ENCODE peak calls at places on chromosome 2, in seven cellular contexts. O is brain microvascular endothelial cell, U is gastrocnemius medialis, M is mammary epithelial cell, Q is endothelial cell of umbilical vein, C is GM23338, Y is adrenal gland. L is an unnamed sample.

GRCh38 chr2:172086349-172087190 is 1.3 kb downstream of the DLX1 start:
- DNase-seq in O (no peak), U (no peak), M (no peak), Q (peak), C (peak), Y (no peak), L (no peak)

GRCh38 chr2:21067863-21068537 is 24.1 kb upstream of the APOB start:
- DNase-seq in O (no peak), U (no peak), M (no peak), Q (no peak), C (peak), Y (no peak), L (no peak)

GRCh38 chr2:67828066-67828465 is 234.7 kb downstream of the C1D start:
- DNase-seq in O (no peak), U (no peak), M (no peak), Q (no peak), C (no peak), Y (no peak), L (no peak)

GRCh38 chr2:241762933-241763369 is 13.7 kb upstream of the GAL3ST2 start:
- DNase-seq in O (no peak), U (peak), M (no peak), Q (no peak), C (no peak), Y (no peak), L (no peak)

GRCh38 chr2:71797006-71797810 is 343.8 kb downstream of the DYSF start:
- DNase-seq in O (no peak), U (no peak), M (no peak), Q (no peak), C (no peak), Y (no peak), L (no peak)

GRCh38 chr2:153232474-153232873 is 246.1 kb downstream of the RPRM start:
- DNase-seq in O (no peak), U (no peak), M (peak), Q (no peak), C (no peak), Y (no peak), L (no peak)

GRCh38 chr2:42132066-42132965 is 36.8 kb upstream of the EML4 start:
- DNase-seq in O (peak), U (no peak), M (peak), Q (no peak), C (no peak), Y (no peak), L (no peak)

GRCh38 chr2:74119324-74119723 is 28.4 kb downstream of the BOLA3 start:
- DNase-seq in O (no peak), U (no peak), M (no peak), Q (no peak), C (no peak), Y (peak), L (no peak)

GRCh38 chr2:11495844-11496271 is 29.9 kb upstream of the E2F6 start:
- DNase-seq in O (no peak), U (no peak), M (no peak), Q (no peak), C (peak), Y (peak), L (no peak)
- H3K4me3 ChIP-seq in O (no peak), U (no peak), M (no peak), Q (no peak), C (no peak), Y (no peak), L (no peak)

GRCh38 chr2:64716569-64716968 is 62.9 kb upstream of the SERTAD2 start:
- DNase-seq in O (no peak), U (no peak), M (no peak), Q (no peak), C (no peak), Y (no peak), L (no peak)

GRCh38 chr2:64722645-64723044 is 68.9 kb upstream of the SERTAD2 start:
- DNase-seq in O (no peak), U (no peak), M (no peak), Q (no peak), C (no peak), Y (no peak), L (no peak)

GRCh38 chr2:64720543-64721325 is 67.0 kb upstream of the SERTAD2 start:
- DNase-seq in O (no peak), U (no peak), M (no peak), Q (no peak), C (no peak), Y (no peak), L (no peak)

GRCh38 chr2:64718250-64718866 is 64.6 kb upstream of the SERTAD2 start:
- DNase-seq in O (no peak), U (no peak), M (no peak), Q (no peak), C (no peak), Y (no peak), L (no peak)

DNA sequence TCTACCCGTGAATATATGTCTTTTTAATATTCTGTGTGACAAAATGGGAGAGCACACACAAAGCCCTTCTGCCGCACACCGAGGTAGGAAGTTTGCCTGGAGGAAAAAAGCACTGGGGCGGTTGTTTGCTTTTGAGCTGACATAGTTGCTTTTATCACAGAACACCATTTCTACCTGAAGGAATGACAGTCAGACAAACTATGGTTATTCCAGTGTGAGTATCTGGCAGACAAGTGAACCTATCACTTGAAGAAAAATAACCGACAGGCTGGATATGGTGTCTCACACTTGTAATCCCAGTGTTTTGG is 67.6 kb upstream of the SERTAD2 start:
- DNase-seq in O (no peak), U (no peak), M (no peak), Q (no peak), C (no peak), Y (no peak), L (no peak)
- TF ChIP-seq CTCF in O (no peak), U (no peak), M (no peak), Q (no peak), C (no peak), Y (no peak), L (no peak)

DNA sequence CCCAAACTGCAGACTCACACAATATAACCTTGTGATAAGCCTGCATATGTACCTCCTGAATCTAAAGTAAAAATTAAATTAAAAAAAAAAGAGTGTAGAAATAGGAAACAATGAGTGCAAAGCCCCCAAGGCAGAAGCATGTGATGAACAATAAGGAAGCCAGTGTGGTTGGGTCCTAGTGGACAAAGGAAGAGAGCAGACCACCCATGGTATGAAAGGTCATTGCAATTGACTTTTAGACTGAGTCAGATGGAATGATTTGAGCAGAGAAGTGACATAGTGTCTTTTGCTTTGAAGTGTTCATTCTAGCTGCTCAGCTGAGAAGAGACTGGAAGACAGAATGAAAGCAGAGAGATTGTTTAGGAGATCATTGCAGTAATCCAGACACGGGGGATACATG is 417.1 kb downstream of the RAD51AP2 start:
- DNase-seq in O (no peak), U (no peak), M (no peak), Q (no peak), C (no peak), Y (no peak), L (no peak)
- H3K27ac ChIP-seq in O (no peak), U (no peak), M (no peak), Q (no peak), C (no peak), Y (no peak), L (no peak)

GRCh38 chr2:673615-674318 is 3.4 kb downstream of the TMEM18 start:
- DNase-seq in O (peak), U (no peak), M (peak), Q (peak), C (no peak), Y (no peak), L (no peak)
- H3K4me3 ChIP-seq in O (no peak), U (no peak), M (no peak), Q (no peak), C (no peak), Y (no peak), L (no peak)

GRCh38 chr2:220786216-220786615 is 785.9 kb downstream of the EPHA4 start:
- DNase-seq in O (no peak), U (no peak), M (peak), Q (no peak), C (no peak), Y (no peak), L (no peak)
- TF ChIP-seq CTCF in O (no peak), U (no peak), M (no peak), Q (no peak), C (no peak), Y (no peak), L (no peak)

DNA sequence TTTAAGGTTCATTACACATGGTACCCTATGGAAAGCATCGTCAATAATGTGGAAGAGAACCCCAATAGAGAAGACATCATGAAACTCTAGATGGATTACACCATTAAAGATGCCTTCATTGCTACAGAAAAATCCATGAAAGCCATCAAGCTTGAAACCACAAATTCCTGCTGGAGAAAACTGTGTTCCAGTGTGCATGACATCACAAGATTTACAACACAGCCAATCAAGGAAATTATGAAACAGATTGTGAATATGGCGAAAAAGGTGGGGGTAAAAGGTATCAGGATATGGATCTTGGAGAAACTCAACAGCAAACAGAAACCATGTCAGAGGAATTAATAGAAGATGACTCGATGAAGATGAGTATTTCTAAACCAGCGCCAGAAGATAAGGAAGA is 200.0 kb downstream of the SLC4A10 start:
- DNase-seq in O (no peak), U (no peak), M (no peak), Q (no peak), C (no peak), Y (no peak), L (no peak)
- H3K27ac ChIP-seq in O (no peak), U (no peak), M (no peak), Q (no peak), C (no peak), Y (no peak), L (no peak)

GRCh38 chr2:46534589-46534988 is 55.2 kb downstream of the TMEM247 start:
- DNase-seq in O (no peak), U (no peak), M (no peak), Q (no peak), C (no peak), Y (no peak), L (no peak)
- H3K4me3 ChIP-seq in O (no peak), U (no peak), M (no peak), Q (no peak), C (no peak), Y (no peak), L (no peak)

GRCh38 chr2:30230479-30230854 is 867 bp upstream of the LBH start:
- DNase-seq in O (peak), U (no peak), M (no peak), Q (peak), C (peak), Y (no peak), L (no peak)
- TF ChIP-seq CTCF in O (peak), U (no peak), M (no peak), Q (no peak), C (peak), Y (no peak), L (no peak)

L was measured in thoracic aorta.